ENCODE peak calls at places on chromosomes 4 and X, in five cellular contexts. One of them, this sample, is unnamed.

GRCh38 chr4:37568494-37568893 is 117.7 kb downstream of the RELL1 start:
- DNase-seq in bronchial epithelial cell: no peak
- DNase-seq in fibroblast of pulmonary artery: no peak
- DNase-seq in IMR-90: no peak
- DNase-seq in dorsolateral prefrontal cortex: no peak
- DNase-seq in this sample: no peak

GRCh38 chrX:42290608-42291007 is 367.3 kb upstream of the CASK start:
- DNase-seq in IMR-90: peak
- DNase-seq in dorsolateral prefrontal cortex: no peak
- DNase-seq in bronchial epithelial cell: peak
- DNase-seq in fibroblast of pulmonary artery: peak
- DNase-seq in this sample: no peak

GRCh38 chrX:2351321-2351720 is 149.5 kb downstream of the DHRSX start:
- DNase-seq in fibroblast of pulmonary artery: peak
- DNase-seq in IMR-90: peak
- DNase-seq in dorsolateral prefrontal cortex: no peak
- DNase-seq in bronchial epithelial cell: peak
- DNase-seq in this sample: no peak

GRCh38 chr4:4762909-4763814 is 96.3 kb upstream of the MSX1 start:
- DNase-seq in fibroblast of pulmonary artery: peak
- DNase-seq in dorsolateral prefrontal cortex: no peak
- DNase-seq in bronchial epithelial cell: peak
- DNase-seq in IMR-90: peak
- DNase-seq in this sample: no peak

GRCh38 chrX:70449457-70449966 is 4.9 kb downstream of the DLG3 start:
- DNase-seq in bronchial epithelial cell: no peak
- DNase-seq in fibroblast of pulmonary artery: no peak
- DNase-seq in IMR-90: no peak
- DNase-seq in dorsolateral prefrontal cortex: no peak
- DNase-seq in this sample: no peak

GRCh38 chrX:42695800-42696358 is 82.1 kb downstream of the PPP1R2C start:
- DNase-seq in dorsolateral prefrontal cortex: no peak
- DNase-seq in bronchial epithelial cell: no peak
- DNase-seq in fibroblast of pulmonary artery: no peak
- DNase-seq in IMR-90: no peak
- DNase-seq in this sample: no peak

GRCh38 chr4:42464550-42465124 is 67.3 kb downstream of the SHISA3 start:
- DNase-seq in IMR-90: peak
- DNase-seq in fibroblast of pulmonary artery: peak
- DNase-seq in dorsolateral prefrontal cortex: no peak
- DNase-seq in bronchial epithelial cell: no peak
- DNase-seq in this sample: no peak

GRCh38 chr4:143019351-143019750 is 165.4 kb upstream of the USP38 start:
- DNase-seq in fibroblast of pulmonary artery: no peak
- DNase-seq in dorsolateral prefrontal cortex: no peak
- DNase-seq in bronchial epithelial cell: no peak
- DNase-seq in IMR-90: no peak
- DNase-seq in this sample: no peak

GRCh38 chr4:47493238-47494123 is 8.4 kb downstream of the ATP10D start:
- DNase-seq in fibroblast of pulmonary artery: no peak
- DNase-seq in IMR-90: no peak
- DNase-seq in dorsolateral prefrontal cortex: no peak
- DNase-seq in bronchial epithelial cell: no peak
- DNase-seq in this sample: no peak
- H3K4me3 ChIP-seq in fibroblast of pulmonary artery: no peak
- H3K4me3 ChIP-seq in IMR-90: no peak
- H3K4me3 ChIP-seq in dorsolateral prefrontal cortex: no peak
- H3K4me3 ChIP-seq in bronchial epithelial cell: no peak
- H3K4me3 ChIP-seq in this sample: no peak

GRCh38 chrX:153667931-153668396 is 5.6 kb downstream of the PNCK start:
- DNase-seq in bronchial epithelial cell: peak
- DNase-seq in fibroblast of pulmonary artery: peak
- DNase-seq in dorsolateral prefrontal cortex: peak
- DNase-seq in IMR-90: peak
- DNase-seq in this sample: peak
- H3K4me3 ChIP-seq in bronchial epithelial cell: peak
- H3K4me3 ChIP-seq in fibroblast of pulmonary artery: no peak
- H3K4me3 ChIP-seq in dorsolateral prefrontal cortex: peak
- H3K4me3 ChIP-seq in IMR-90: no peak
- H3K4me3 ChIP-seq in this sample: no peak

DNA sequence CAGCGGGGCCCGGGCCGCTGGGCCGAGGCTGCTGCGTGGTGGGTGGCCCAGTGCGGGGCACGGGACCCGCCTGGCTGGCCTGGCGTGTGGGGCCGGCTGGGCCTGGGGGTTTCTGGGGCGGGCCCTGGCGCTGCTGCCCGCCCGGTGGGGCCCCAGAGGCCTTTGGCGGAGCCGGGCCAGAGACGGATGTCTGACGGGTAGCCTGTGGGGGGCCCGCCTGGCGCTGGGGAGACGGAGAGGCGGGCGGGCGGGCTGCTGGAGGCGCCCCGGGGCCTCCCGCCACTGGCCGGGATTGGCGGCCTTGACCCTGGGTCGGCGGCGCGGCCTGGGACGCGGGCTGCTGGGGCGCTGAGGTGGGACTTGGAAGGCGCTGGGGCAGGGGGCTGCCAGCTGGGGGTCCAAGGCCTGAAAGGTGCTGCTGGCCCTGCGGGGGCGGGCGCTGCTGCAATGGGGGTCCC is 8.1 kb upstream of the TIMP1 start:
- DNase-seq in fibroblast of pulmonary artery: no peak
- DNase-seq in bronchial epithelial cell: no peak
- DNase-seq in IMR-90: no peak
- DNase-seq in dorsolateral prefrontal cortex: no peak
- DNase-seq in this sample: no peak
- H3K4me3 ChIP-seq in fibroblast of pulmonary artery: peak
- H3K4me3 ChIP-seq in bronchial epithelial cell: peak
- H3K4me3 ChIP-seq in IMR-90: no peak
- H3K4me3 ChIP-seq in dorsolateral prefrontal cortex: no peak
- H3K4me3 ChIP-seq in this sample: peak

GRCh38 chr4:173519130-173520101 is 10.6 kb downstream of the HAND2 start:
- DNase-seq in dorsolateral prefrontal cortex: no peak
- DNase-seq in IMR-90: no peak
- DNase-seq in fibroblast of pulmonary artery: peak
- DNase-seq in bronchial epithelial cell: no peak
- DNase-seq in this sample: no peak
- H3K4me3 ChIP-seq in dorsolateral prefrontal cortex: no peak
- H3K4me3 ChIP-seq in IMR-90: no peak
- H3K4me3 ChIP-seq in fibroblast of pulmonary artery: peak
- H3K4me3 ChIP-seq in bronchial epithelial cell: no peak
- H3K4me3 ChIP-seq in this sample: no peak

DNA sequence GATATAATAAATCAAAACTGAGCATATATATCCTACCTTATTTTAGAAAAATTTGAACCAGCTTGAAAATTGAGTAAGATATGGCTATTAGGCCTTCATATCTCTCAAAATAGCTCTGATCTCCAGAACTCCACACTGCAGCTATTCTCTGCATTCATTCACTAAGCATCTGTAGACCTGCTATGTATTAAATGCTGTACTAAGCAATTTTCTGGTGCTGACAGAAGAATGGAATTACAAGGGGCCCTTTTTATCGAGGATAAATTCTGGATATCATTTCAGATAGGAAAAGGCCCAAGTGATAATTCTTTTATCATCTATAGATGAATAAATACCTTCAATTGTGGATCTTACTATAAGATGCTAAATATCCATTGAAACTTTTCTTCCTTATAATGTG is 1.9 kb downstream of the THAP6 start:
- DNase-seq in fibroblast of pulmonary artery: no peak
- DNase-seq in IMR-90: no peak
- DNase-seq in bronchial epithelial cell: no peak
- DNase-seq in dorsolateral prefrontal cortex: no peak
- DNase-seq in this sample: no peak
- H3K4me3 ChIP-seq in fibroblast of pulmonary artery: no peak
- H3K4me3 ChIP-seq in IMR-90: no peak
- H3K4me3 ChIP-seq in bronchial epithelial cell: no peak
- H3K4me3 ChIP-seq in dorsolateral prefrontal cortex: no peak
- H3K4me3 ChIP-seq in this sample: no peak

GRCh38 chr4:3533421-3533820 is 1.2 kb upstream of the LRPAP1 start:
- DNase-seq in bronchial epithelial cell: no peak
- DNase-seq in IMR-90: no peak
- DNase-seq in fibroblast of pulmonary artery: no peak
- DNase-seq in dorsolateral prefrontal cortex: no peak
- DNase-seq in this sample: no peak
- H3K4me3 ChIP-seq in bronchial epithelial cell: no peak
- H3K4me3 ChIP-seq in IMR-90: no peak
- H3K4me3 ChIP-seq in fibroblast of pulmonary artery: no peak
- H3K4me3 ChIP-seq in dorsolateral prefrontal cortex: no peak
- H3K4me3 ChIP-seq in this sample: no peak

GRCh38 chr4:119490335-119490734 is 138.3 kb downstream of the PDE5A start:
- DNase-seq in bronchial epithelial cell: peak
- DNase-seq in fibroblast of pulmonary artery: peak
- DNase-seq in IMR-90: peak
- DNase-seq in dorsolateral prefrontal cortex: no peak
- DNase-seq in this sample: no peak
- H3K4me3 ChIP-seq in bronchial epithelial cell: no peak
- H3K4me3 ChIP-seq in fibroblast of pulmonary artery: no peak
- H3K4me3 ChIP-seq in IMR-90: no peak
- H3K4me3 ChIP-seq in dorsolateral prefrontal cortex: no peak
- H3K4me3 ChIP-seq in this sample: no peak

GRCh38 chr4:25656031-25656430 is 380 bp downstream of the SLC34A2 start:
- DNase-seq in bronchial epithelial cell: no peak
- DNase-seq in dorsolateral prefrontal cortex: no peak
- DNase-seq in IMR-90: no peak
- DNase-seq in fibroblast of pulmonary artery: no peak
- DNase-seq in this sample: no peak
- H3K4me3 ChIP-seq in bronchial epithelial cell: peak
- H3K4me3 ChIP-seq in dorsolateral prefrontal cortex: no peak
- H3K4me3 ChIP-seq in IMR-90: no peak
- H3K4me3 ChIP-seq in fibroblast of pulmonary artery: no peak
- H3K4me3 ChIP-seq in this sample: peak

This sample was measured in tibial nerve.